ENCODE peak calls at places on chromosomes 5 and 9, in ten cellular contexts. One of them, this sample, is unnamed.
A peak's percentile ranks its signal among the peaks of the same experiment; 100 is the strongest.

GRCh38 chr5:80193421-80193820 is 62.4 kb downstream of the SERINC5 start:
- ATAC-seq in activated naive CD8-positive, alpha-beta T cell treated with anti-CD3 and anti-CD28 coated beads, Interleukin-2, amount 50 U/mL, for 24 hours: no peak
- ATAC-seq in naive thymus-derived CD4-positive, alpha-beta T cell: no peak
- ATAC-seq in activated T-cell treated with anti-CD3 and anti-CD28 coated beads, Interleukin-2, amount 50 U/mL, for 4 hours: no peak
- ATAC-seq in activated CD8-positive, alpha-beta T cell treated with anti-CD3 and anti-CD28 coated beads for 36 hours: no peak
- ATAC-seq in T-cell: no peak
- ATAC-seq in PC-3: no peak
- ATAC-seq in natural killer cell: no peak
- ATAC-seq in activated naive CD4-positive, alpha-beta T cell treated with anti-CD3 and anti-CD28 coated beads, Interleukin-2, amount 50 U/mL, for 72 hours: no peak
- ATAC-seq in right lobe of liver: peak; percentile 3
- ATAC-seq in this sample: no peak

GRCh38 chr9:2497666-2498400 is 123.8 kb upstream of the VLDLR start:
- ATAC-seq in activated naive CD8-positive, alpha-beta T cell treated with anti-CD3 and anti-CD28 coated beads, Interleukin-2, amount 50 U/mL, for 24 hours: no peak
- ATAC-seq in naive thymus-derived CD4-positive, alpha-beta T cell: no peak
- ATAC-seq in activated T-cell treated with anti-CD3 and anti-CD28 coated beads, Interleukin-2, amount 50 U/mL, for 4 hours: no peak
- ATAC-seq in activated CD8-positive, alpha-beta T cell treated with anti-CD3 and anti-CD28 coated beads for 36 hours: no peak
- ATAC-seq in T-cell: no peak
- ATAC-seq in PC-3: no peak
- ATAC-seq in natural killer cell: no peak
- ATAC-seq in activated naive CD4-positive, alpha-beta T cell treated with anti-CD3 and anti-CD28 coated beads, Interleukin-2, amount 50 U/mL, for 72 hours: no peak
- ATAC-seq in right lobe of liver: no peak
- ATAC-seq in this sample: no peak

GRCh38 chr9:106801816-106802215 is 61.1 kb upstream of the ZNF462 start:
- ATAC-seq in activated naive CD8-positive, alpha-beta T cell treated with anti-CD3 and anti-CD28 coated beads, Interleukin-2, amount 50 U/mL, for 24 hours: no peak
- ATAC-seq in naive thymus-derived CD4-positive, alpha-beta T cell: no peak
- ATAC-seq in activated T-cell treated with anti-CD3 and anti-CD28 coated beads, Interleukin-2, amount 50 U/mL, for 4 hours: no peak
- ATAC-seq in activated CD8-positive, alpha-beta T cell treated with anti-CD3 and anti-CD28 coated beads for 36 hours: no peak
- ATAC-seq in T-cell: no peak
- ATAC-seq in PC-3: no peak
- ATAC-seq in natural killer cell: no peak
- ATAC-seq in activated naive CD4-positive, alpha-beta T cell treated with anti-CD3 and anti-CD28 coated beads, Interleukin-2, amount 50 U/mL, for 72 hours: no peak
- ATAC-seq in right lobe of liver: no peak
- ATAC-seq in this sample: no peak

GRCh38 chr5:96637191-96637590 is 25.0 kb upstream of the CAST start:
- ATAC-seq in activated naive CD8-positive, alpha-beta T cell treated with anti-CD3 and anti-CD28 coated beads, Interleukin-2, amount 50 U/mL, for 24 hours: no peak
- ATAC-seq in naive thymus-derived CD4-positive, alpha-beta T cell: no peak
- ATAC-seq in activated T-cell treated with anti-CD3 and anti-CD28 coated beads, Interleukin-2, amount 50 U/mL, for 4 hours: no peak
- ATAC-seq in activated CD8-positive, alpha-beta T cell treated with anti-CD3 and anti-CD28 coated beads for 36 hours: no peak
- ATAC-seq in T-cell: no peak
- ATAC-seq in PC-3: no peak
- ATAC-seq in natural killer cell: no peak
- ATAC-seq in activated naive CD4-positive, alpha-beta T cell treated with anti-CD3 and anti-CD28 coated beads, Interleukin-2, amount 50 U/mL, for 72 hours: no peak
- ATAC-seq in right lobe of liver: no peak
- ATAC-seq in this sample: no peak

GRCh38 chr5:28408186-28408585 is 1369.8 kb upstream of the CDH9 start:
- ATAC-seq in activated naive CD8-positive, alpha-beta T cell treated with anti-CD3 and anti-CD28 coated beads, Interleukin-2, amount 50 U/mL, for 24 hours: no peak
- ATAC-seq in naive thymus-derived CD4-positive, alpha-beta T cell: no peak
- ATAC-seq in activated T-cell treated with anti-CD3 and anti-CD28 coated beads, Interleukin-2, amount 50 U/mL, for 4 hours: no peak
- ATAC-seq in activated CD8-positive, alpha-beta T cell treated with anti-CD3 and anti-CD28 coated beads for 36 hours: no peak
- ATAC-seq in T-cell: no peak
- ATAC-seq in PC-3: peak; percentile 97
- ATAC-seq in natural killer cell: no peak
- ATAC-seq in activated naive CD4-positive, alpha-beta T cell treated with anti-CD3 and anti-CD28 coated beads, Interleukin-2, amount 50 U/mL, for 72 hours: no peak
- ATAC-seq in right lobe of liver: no peak
- ATAC-seq in this sample: no peak

GRCh38 chr5:32474201-32474854 is 29.8 kb upstream of the ZFR start:
- ATAC-seq in activated naive CD8-positive, alpha-beta T cell treated with anti-CD3 and anti-CD28 coated beads, Interleukin-2, amount 50 U/mL, for 24 hours: no peak
- ATAC-seq in naive thymus-derived CD4-positive, alpha-beta T cell: no peak
- ATAC-seq in activated T-cell treated with anti-CD3 and anti-CD28 coated beads, Interleukin-2, amount 50 U/mL, for 4 hours: no peak
- ATAC-seq in activated CD8-positive, alpha-beta T cell treated with anti-CD3 and anti-CD28 coated beads for 36 hours: no peak
- ATAC-seq in T-cell: no peak
- ATAC-seq in PC-3: no peak
- ATAC-seq in natural killer cell: no peak
- ATAC-seq in activated naive CD4-positive, alpha-beta T cell treated with anti-CD3 and anti-CD28 coated beads, Interleukin-2, amount 50 U/mL, for 72 hours: no peak
- ATAC-seq in right lobe of liver: no peak
- ATAC-seq in this sample: no peak

GRCh38 chr5:30387974-30388632 is 805.4 kb upstream of the CDH6 start:
- ATAC-seq in activated naive CD8-positive, alpha-beta T cell treated with anti-CD3 and anti-CD28 coated beads, Interleukin-2, amount 50 U/mL, for 24 hours: no peak
- ATAC-seq in naive thymus-derived CD4-positive, alpha-beta T cell: no peak
- ATAC-seq in activated T-cell treated with anti-CD3 and anti-CD28 coated beads, Interleukin-2, amount 50 U/mL, for 4 hours: no peak
- ATAC-seq in activated CD8-positive, alpha-beta T cell treated with anti-CD3 and anti-CD28 coated beads for 36 hours: no peak
- ATAC-seq in T-cell: no peak
- ATAC-seq in PC-3: no peak
- ATAC-seq in natural killer cell: no peak
- ATAC-seq in activated naive CD4-positive, alpha-beta T cell treated with anti-CD3 and anti-CD28 coated beads, Interleukin-2, amount 50 U/mL, for 72 hours: no peak
- ATAC-seq in right lobe of liver: no peak
- ATAC-seq in this sample: no peak

GRCh38 chr5:142405814-142406395 is 81.1 kb upstream of the SPRY4 start:
- ATAC-seq in activated naive CD8-positive, alpha-beta T cell treated with anti-CD3 and anti-CD28 coated beads, Interleukin-2, amount 50 U/mL, for 24 hours: no peak
- ATAC-seq in naive thymus-derived CD4-positive, alpha-beta T cell: no peak
- ATAC-seq in activated T-cell treated with anti-CD3 and anti-CD28 coated beads, Interleukin-2, amount 50 U/mL, for 4 hours: no peak
- ATAC-seq in activated CD8-positive, alpha-beta T cell treated with anti-CD3 and anti-CD28 coated beads for 36 hours: no peak
- ATAC-seq in T-cell: no peak
- ATAC-seq in PC-3: no peak
- ATAC-seq in natural killer cell: no peak
- ATAC-seq in activated naive CD4-positive, alpha-beta T cell treated with anti-CD3 and anti-CD28 coated beads, Interleukin-2, amount 50 U/mL, for 72 hours: no peak
- ATAC-seq in right lobe of liver: no peak
- ATAC-seq in this sample: no peak

GRCh38 chr5:5882706-5883105 is 460.2 kb downstream of the ICE1 start:
- ATAC-seq in activated naive CD8-positive, alpha-beta T cell treated with anti-CD3 and anti-CD28 coated beads, Interleukin-2, amount 50 U/mL, for 24 hours: no peak
- ATAC-seq in naive thymus-derived CD4-positive, alpha-beta T cell: no peak
- ATAC-seq in activated T-cell treated with anti-CD3 and anti-CD28 coated beads, Interleukin-2, amount 50 U/mL, for 4 hours: no peak
- ATAC-seq in activated CD8-positive, alpha-beta T cell treated with anti-CD3 and anti-CD28 coated beads for 36 hours: no peak
- ATAC-seq in T-cell: no peak
- ATAC-seq in PC-3: no peak
- ATAC-seq in natural killer cell: no peak
- ATAC-seq in activated naive CD4-positive, alpha-beta T cell treated with anti-CD3 and anti-CD28 coated beads, Interleukin-2, amount 50 U/mL, for 72 hours: no peak
- ATAC-seq in right lobe of liver: no peak
- ATAC-seq in this sample: no peak

GRCh38 chr5:39624890-39625289 is 200.1 kb upstream of the DAB2 start:
- ATAC-seq in activated naive CD8-positive, alpha-beta T cell treated with anti-CD3 and anti-CD28 coated beads, Interleukin-2, amount 50 U/mL, for 24 hours: no peak
- ATAC-seq in naive thymus-derived CD4-positive, alpha-beta T cell: no peak
- ATAC-seq in activated T-cell treated with anti-CD3 and anti-CD28 coated beads, Interleukin-2, amount 50 U/mL, for 4 hours: no peak
- ATAC-seq in activated CD8-positive, alpha-beta T cell treated with anti-CD3 and anti-CD28 coated beads for 36 hours: no peak
- ATAC-seq in T-cell: no peak
- ATAC-seq in PC-3: peak; percentile 39
- ATAC-seq in natural killer cell: no peak
- ATAC-seq in activated naive CD4-positive, alpha-beta T cell treated with anti-CD3 and anti-CD28 coated beads, Interleukin-2, amount 50 U/mL, for 72 hours: no peak
- ATAC-seq in right lobe of liver: peak; percentile 93
- ATAC-seq in this sample: no peak

GRCh38 chr5:116671211-116671736 is 96.7 kb upstream of the SEMA6A start:
- ATAC-seq in activated naive CD8-positive, alpha-beta T cell treated with anti-CD3 and anti-CD28 coated beads, Interleukin-2, amount 50 U/mL, for 24 hours: no peak
- ATAC-seq in naive thymus-derived CD4-positive, alpha-beta T cell: no peak
- ATAC-seq in activated T-cell treated with anti-CD3 and anti-CD28 coated beads, Interleukin-2, amount 50 U/mL, for 4 hours: no peak
- ATAC-seq in activated CD8-positive, alpha-beta T cell treated with anti-CD3 and anti-CD28 coated beads for 36 hours: no peak
- ATAC-seq in T-cell: no peak
- ATAC-seq in PC-3: no peak
- ATAC-seq in natural killer cell: no peak
- ATAC-seq in activated naive CD4-positive, alpha-beta T cell treated with anti-CD3 and anti-CD28 coated beads, Interleukin-2, amount 50 U/mL, for 72 hours: no peak
- ATAC-seq in right lobe of liver: no peak
- ATAC-seq in this sample: peak; percentile 92

GRCh38 chr9:105206821-105207699 is 37.4 kb upstream of the SLC44A1 start:
- ATAC-seq in activated naive CD8-positive, alpha-beta T cell treated with anti-CD3 and anti-CD28 coated beads, Interleukin-2, amount 50 U/mL, for 24 hours: no peak
- ATAC-seq in naive thymus-derived CD4-positive, alpha-beta T cell: no peak
- ATAC-seq in activated T-cell treated with anti-CD3 and anti-CD28 coated beads, Interleukin-2, amount 50 U/mL, for 4 hours: no peak
- ATAC-seq in activated CD8-positive, alpha-beta T cell treated with anti-CD3 and anti-CD28 coated beads for 36 hours: no peak
- ATAC-seq in T-cell: no peak
- ATAC-seq in PC-3: peak; percentile 82
- ATAC-seq in natural killer cell: no peak
- ATAC-seq in activated naive CD4-positive, alpha-beta T cell treated with anti-CD3 and anti-CD28 coated beads, Interleukin-2, amount 50 U/mL, for 72 hours: no peak
- ATAC-seq in right lobe of liver: peak; percentile 81
- ATAC-seq in this sample: no peak

GRCh38 chr5:141845371-141845821 is 32.8 kb downstream of the PCDH1 start:
- ATAC-seq in activated naive CD8-positive, alpha-beta T cell treated with anti-CD3 and anti-CD28 coated beads, Interleukin-2, amount 50 U/mL, for 24 hours: peak; percentile 45
- ATAC-seq in naive thymus-derived CD4-positive, alpha-beta T cell: no peak
- ATAC-seq in activated T-cell treated with anti-CD3 and anti-CD28 coated beads, Interleukin-2, amount 50 U/mL, for 4 hours: no peak
- ATAC-seq in activated CD8-positive, alpha-beta T cell treated with anti-CD3 and anti-CD28 coated beads for 36 hours: peak; percentile 52
- ATAC-seq in T-cell: no peak
- ATAC-seq in PC-3: no peak
- ATAC-seq in natural killer cell: no peak
- ATAC-seq in activated naive CD4-positive, alpha-beta T cell treated with anti-CD3 and anti-CD28 coated beads, Interleukin-2, amount 50 U/mL, for 72 hours: peak; percentile 16
- ATAC-seq in right lobe of liver: no peak
- ATAC-seq in this sample: no peak

GRCh38 chr9:16453390-16453789 is 417.1 kb downstream of the BNC2 start:
- ATAC-seq in activated naive CD8-positive, alpha-beta T cell treated with anti-CD3 and anti-CD28 coated beads, Interleukin-2, amount 50 U/mL, for 24 hours: no peak
- ATAC-seq in naive thymus-derived CD4-positive, alpha-beta T cell: no peak
- ATAC-seq in activated T-cell treated with anti-CD3 and anti-CD28 coated beads, Interleukin-2, amount 50 U/mL, for 4 hours: no peak
- ATAC-seq in activated CD8-positive, alpha-beta T cell treated with anti-CD3 and anti-CD28 coated beads for 36 hours: no peak
- ATAC-seq in T-cell: no peak
- ATAC-seq in PC-3: no peak
- ATAC-seq in natural killer cell: no peak
- ATAC-seq in activated naive CD4-positive, alpha-beta T cell treated with anti-CD3 and anti-CD28 coated beads, Interleukin-2, amount 50 U/mL, for 72 hours: no peak
- ATAC-seq in right lobe of liver: no peak
- ATAC-seq in this sample: no peak

GRCh38 chr5:74094096-74094778 is 468.2 kb downstream of the ARHGEF28 start:
- ATAC-seq in activated naive CD8-positive, alpha-beta T cell treated with anti-CD3 and anti-CD28 coated beads, Interleukin-2, amount 50 U/mL, for 24 hours: no peak
- ATAC-seq in naive thymus-derived CD4-positive, alpha-beta T cell: no peak
- ATAC-seq in activated T-cell treated with anti-CD3 and anti-CD28 coated beads, Interleukin-2, amount 50 U/mL, for 4 hours: no peak
- ATAC-seq in activated CD8-positive, alpha-beta T cell treated with anti-CD3 and anti-CD28 coated beads for 36 hours: no peak
- ATAC-seq in T-cell: no peak
- ATAC-seq in PC-3: no peak
- ATAC-seq in natural killer cell: no peak
- ATAC-seq in activated naive CD4-positive, alpha-beta T cell treated with anti-CD3 and anti-CD28 coated beads, Interleukin-2, amount 50 U/mL, for 72 hours: no peak
- ATAC-seq in right lobe of liver: no peak
- ATAC-seq in this sample: no peak

GRCh38 chr5:172843825-172844576 is 9.9 kb downstream of the ERGIC1 start:
- ATAC-seq in activated naive CD8-positive, alpha-beta T cell treated with anti-CD3 and anti-CD28 coated beads, Interleukin-2, amount 50 U/mL, for 24 hours: no peak
- ATAC-seq in naive thymus-derived CD4-positive, alpha-beta T cell: no peak
- ATAC-seq in activated T-cell treated with anti-CD3 and anti-CD28 coated beads, Interleukin-2, amount 50 U/mL, for 4 hours: no peak
- ATAC-seq in activated CD8-positive, alpha-beta T cell treated with anti-CD3 and anti-CD28 coated beads for 36 hours: no peak
- ATAC-seq in T-cell: no peak
- ATAC-seq in PC-3: no peak
- ATAC-seq in natural killer cell: no peak
- ATAC-seq in activated naive CD4-positive, alpha-beta T cell treated with anti-CD3 and anti-CD28 coated beads, Interleukin-2, amount 50 U/mL, for 72 hours: no peak
- ATAC-seq in right lobe of liver: no peak
- ATAC-seq in this sample: no peak

GRCh38 chr5:124652514-124652819 is 94.0 kb downstream of the ZNF608 start:
- ATAC-seq in activated naive CD8-positive, alpha-beta T cell treated with anti-CD3 and anti-CD28 coated beads, Interleukin-2, amount 50 U/mL, for 24 hours: no peak
- ATAC-seq in naive thymus-derived CD4-positive, alpha-beta T cell: no peak
- ATAC-seq in activated T-cell treated with anti-CD3 and anti-CD28 coated beads, Interleukin-2, amount 50 U/mL, for 4 hours: no peak
- ATAC-seq in activated CD8-positive, alpha-beta T cell treated with anti-CD3 and anti-CD28 coated beads for 36 hours: no peak
- ATAC-seq in T-cell: no peak
- ATAC-seq in PC-3: no peak
- ATAC-seq in natural killer cell: no peak
- ATAC-seq in activated naive CD4-positive, alpha-beta T cell treated with anti-CD3 and anti-CD28 coated beads, Interleukin-2, amount 50 U/mL, for 72 hours: no peak
- ATAC-seq in right lobe of liver: no peak
- ATAC-seq in this sample: no peak

GRCh38 chr9:93577940-93578682 is 1.7 kb downstream of the PHF2 start:
- ATAC-seq in activated naive CD8-positive, alpha-beta T cell treated with anti-CD3 and anti-CD28 coated beads, Interleukin-2, amount 50 U/mL, for 24 hours: no peak
- ATAC-seq in naive thymus-derived CD4-positive, alpha-beta T cell: no peak
- ATAC-seq in activated T-cell treated with anti-CD3 and anti-CD28 coated beads, Interleukin-2, amount 50 U/mL, for 4 hours: no peak
- ATAC-seq in activated CD8-positive, alpha-beta T cell treated with anti-CD3 and anti-CD28 coated beads for 36 hours: no peak
- ATAC-seq in T-cell: no peak
- ATAC-seq in PC-3: peak; percentile 9
- ATAC-seq in natural killer cell: no peak
- ATAC-seq in activated naive CD4-positive, alpha-beta T cell treated with anti-CD3 and anti-CD28 coated beads, Interleukin-2, amount 50 U/mL, for 72 hours: no peak
- ATAC-seq in right lobe of liver: peak; percentile 3
- ATAC-seq in this sample: no peak

GRCh38 chr5:145682197-145682895 is 152.8 kb downstream of the PRELID2 start:
- ATAC-seq in activated naive CD8-positive, alpha-beta T cell treated with anti-CD3 and anti-CD28 coated beads, Interleukin-2, amount 50 U/mL, for 24 hours: no peak
- ATAC-seq in naive thymus-derived CD4-positive, alpha-beta T cell: no peak
- ATAC-seq in activated T-cell treated with anti-CD3 and anti-CD28 coated beads, Interleukin-2, amount 50 U/mL, for 4 hours: no peak
- ATAC-seq in activated CD8-positive, alpha-beta T cell treated with anti-CD3 and anti-CD28 coated beads for 36 hours: no peak
- ATAC-seq in T-cell: no peak
- ATAC-seq in PC-3: no peak
- ATAC-seq in natural killer cell: no peak
- ATAC-seq in activated naive CD4-positive, alpha-beta T cell treated with anti-CD3 and anti-CD28 coated beads, Interleukin-2, amount 50 U/mL, for 72 hours: no peak
- ATAC-seq in right lobe of liver: no peak
- ATAC-seq in this sample: no peak

GRCh38 chr9:75985515-75985914 is 95.0 kb downstream of the PCSK5 start:
- ATAC-seq in activated naive CD8-positive, alpha-beta T cell treated with anti-CD3 and anti-CD28 coated beads, Interleukin-2, amount 50 U/mL, for 24 hours: no peak
- ATAC-seq in naive thymus-derived CD4-positive, alpha-beta T cell: no peak
- ATAC-seq in activated T-cell treated with anti-CD3 and anti-CD28 coated beads, Interleukin-2, amount 50 U/mL, for 4 hours: no peak
- ATAC-seq in activated CD8-positive, alpha-beta T cell treated with anti-CD3 and anti-CD28 coated beads for 36 hours: no peak
- ATAC-seq in T-cell: no peak
- ATAC-seq in PC-3: no peak
- ATAC-seq in natural killer cell: no peak
- ATAC-seq in activated naive CD4-positive, alpha-beta T cell treated with anti-CD3 and anti-CD28 coated beads, Interleukin-2, amount 50 U/mL, for 72 hours: no peak
- ATAC-seq in right lobe of liver: no peak
- ATAC-seq in this sample: no peak

GRCh38 chr9:94096819-94097577 is 12.7 kb downstream of the PTPDC1 start:
- ATAC-seq in activated naive CD8-positive, alpha-beta T cell treated with anti-CD3 and anti-CD28 coated beads, Interleukin-2, amount 50 U/mL, for 24 hours: no peak
- ATAC-seq in naive thymus-derived CD4-positive, alpha-beta T cell: no peak
- ATAC-seq in activated T-cell treated with anti-CD3 and anti-CD28 coated beads, Interleukin-2, amount 50 U/mL, for 4 hours: no peak
- ATAC-seq in activated CD8-positive, alpha-beta T cell treated with anti-CD3 and anti-CD28 coated beads for 36 hours: peak; percentile 39
- ATAC-seq in T-cell: no peak
- ATAC-seq in PC-3: peak; percentile 74
- ATAC-seq in natural killer cell: no peak
- ATAC-seq in activated naive CD4-positive, alpha-beta T cell treated with anti-CD3 and anti-CD28 coated beads, Interleukin-2, amount 50 U/mL, for 72 hours: peak; percentile 50
- ATAC-seq in right lobe of liver: no peak
- ATAC-seq in this sample: no peak

GRCh38 chr5:14428302-14429081 is 153.1 kb upstream of the OTULINL start:
- ATAC-seq in activated naive CD8-positive, alpha-beta T cell treated with anti-CD3 and anti-CD28 coated beads, Interleukin-2, amount 50 U/mL, for 24 hours: no peak
- ATAC-seq in naive thymus-derived CD4-positive, alpha-beta T cell: no peak
- ATAC-seq in activated T-cell treated with anti-CD3 and anti-CD28 coated beads, Interleukin-2, amount 50 U/mL, for 4 hours: no peak
- ATAC-seq in activated CD8-positive, alpha-beta T cell treated with anti-CD3 and anti-CD28 coated beads for 36 hours: no peak
- ATAC-seq in T-cell: no peak
- ATAC-seq in PC-3: peak; percentile 88
- ATAC-seq in natural killer cell: no peak
- ATAC-seq in activated naive CD4-positive, alpha-beta T cell treated with anti-CD3 and anti-CD28 coated beads, Interleukin-2, amount 50 U/mL, for 72 hours: no peak
- ATAC-seq in right lobe of liver: no peak
- ATAC-seq in this sample: no peak

GRCh38 chr5:140344683-140345423 is 1.6 kb downstream of the HBEGF start:
- ATAC-seq in activated naive CD8-positive, alpha-beta T cell treated with anti-CD3 and anti-CD28 coated beads, Interleukin-2, amount 50 U/mL, for 24 hours: peak; percentile 54
- ATAC-seq in naive thymus-derived CD4-positive, alpha-beta T cell: no peak
- ATAC-seq in activated T-cell treated with anti-CD3 and anti-CD28 coated beads, Interleukin-2, amount 50 U/mL, for 4 hours: peak; percentile 41
- ATAC-seq in activated CD8-positive, alpha-beta T cell treated with anti-CD3 and anti-CD28 coated beads for 36 hours: peak; percentile 48
- ATAC-seq in T-cell: no peak
- ATAC-seq in PC-3: peak; percentile 56
- ATAC-seq in natural killer cell: no peak
- ATAC-seq in activated naive CD4-positive, alpha-beta T cell treated with anti-CD3 and anti-CD28 coated beads, Interleukin-2, amount 50 U/mL, for 72 hours: peak; percentile 57
- ATAC-seq in right lobe of liver: peak; percentile 5
- ATAC-seq in this sample: no peak

GRCh38 chr5:158175664-158176507 is 316.9 kb upstream of the CLINT1 start:
- ATAC-seq in activated naive CD8-positive, alpha-beta T cell treated with anti-CD3 and anti-CD28 coated beads, Interleukin-2, amount 50 U/mL, for 24 hours: no peak
- ATAC-seq in naive thymus-derived CD4-positive, alpha-beta T cell: no peak
- ATAC-seq in activated T-cell treated with anti-CD3 and anti-CD28 coated beads, Interleukin-2, amount 50 U/mL, for 4 hours: no peak
- ATAC-seq in activated CD8-positive, alpha-beta T cell treated with anti-CD3 and anti-CD28 coated beads for 36 hours: no peak
- ATAC-seq in T-cell: no peak
- ATAC-seq in PC-3: peak; percentile 76
- ATAC-seq in natural killer cell: no peak
- ATAC-seq in activated naive CD4-positive, alpha-beta T cell treated with anti-CD3 and anti-CD28 coated beads, Interleukin-2, amount 50 U/mL, for 72 hours: no peak
- ATAC-seq in right lobe of liver: no peak
- ATAC-seq in this sample: no peak

GRCh38 chr5:54673523-54674225 is 156.1 kb downstream of the SNX18 start:
- ATAC-seq in activated naive CD8-positive, alpha-beta T cell treated with anti-CD3 and anti-CD28 coated beads, Interleukin-2, amount 50 U/mL, for 24 hours: peak; percentile 75
- ATAC-seq in naive thymus-derived CD4-positive, alpha-beta T cell: peak; percentile 88
- ATAC-seq in activated T-cell treated with anti-CD3 and anti-CD28 coated beads, Interleukin-2, amount 50 U/mL, for 4 hours: peak; percentile 66
- ATAC-seq in activated CD8-positive, alpha-beta T cell treated with anti-CD3 and anti-CD28 coated beads for 36 hours: peak; percentile 90
- ATAC-seq in T-cell: peak; percentile 96
- ATAC-seq in PC-3: no peak
- ATAC-seq in natural killer cell: peak; percentile 95
- ATAC-seq in activated naive CD4-positive, alpha-beta T cell treated with anti-CD3 and anti-CD28 coated beads, Interleukin-2, amount 50 U/mL, for 72 hours: peak; percentile 34
- ATAC-seq in right lobe of liver: peak; percentile 69
- ATAC-seq in this sample: peak; percentile 98

GRCh38 chr9:10697044-10697443 is 84.2 kb upstream of the PTPRD start:
- ATAC-seq in activated naive CD8-positive, alpha-beta T cell treated with anti-CD3 and anti-CD28 coated beads, Interleukin-2, amount 50 U/mL, for 24 hours: no peak
- ATAC-seq in naive thymus-derived CD4-positive, alpha-beta T cell: no peak
- ATAC-seq in activated T-cell treated with anti-CD3 and anti-CD28 coated beads, Interleukin-2, amount 50 U/mL, for 4 hours: no peak
- ATAC-seq in activated CD8-positive, alpha-beta T cell treated with anti-CD3 and anti-CD28 coated beads for 36 hours: no peak
- ATAC-seq in T-cell: no peak
- ATAC-seq in PC-3: no peak
- ATAC-seq in natural killer cell: no peak
- ATAC-seq in activated naive CD4-positive, alpha-beta T cell treated with anti-CD3 and anti-CD28 coated beads, Interleukin-2, amount 50 U/mL, for 72 hours: no peak
- ATAC-seq in right lobe of liver: no peak
- ATAC-seq in this sample: no peak

GRCh38 chr5:124056326-124057160 is 544.6 kb downstream of the CSNK1G3 start:
- ATAC-seq in activated naive CD8-positive, alpha-beta T cell treated with anti-CD3 and anti-CD28 coated beads, Interleukin-2, amount 50 U/mL, for 24 hours: no peak
- ATAC-seq in naive thymus-derived CD4-positive, alpha-beta T cell: no peak
- ATAC-seq in activated T-cell treated with anti-CD3 and anti-CD28 coated beads, Interleukin-2, amount 50 U/mL, for 4 hours: no peak
- ATAC-seq in activated CD8-positive, alpha-beta T cell treated with anti-CD3 and anti-CD28 coated beads for 36 hours: no peak
- ATAC-seq in T-cell: no peak
- ATAC-seq in PC-3: no peak
- ATAC-seq in natural killer cell: no peak
- ATAC-seq in activated naive CD4-positive, alpha-beta T cell treated with anti-CD3 and anti-CD28 coated beads, Interleukin-2, amount 50 U/mL, for 72 hours: no peak
- ATAC-seq in right lobe of liver: no peak
- ATAC-seq in this sample: peak; percentile 77